ENCODE peak calls at places on chromosome 1, in eight cellular contexts. One of them, this sample, is unnamed.
A peak's percentile ranks its signal among the peaks of the same experiment; 100 is the strongest.

GRCh38 chr1:80054129-80054528 is 1047.6 kb upstream of the ADGRL4 start:
- DNase-seq in CD8-positive, alpha-beta T cell: no peak
- DNase-seq in fibroblast of the aortic adventitia: peak; percentile 49
- DNase-seq in K562: peak; percentile 21
- DNase-seq in kidney: no peak
- DNase-seq in fibroblast of villous mesenchyme: peak; percentile 18
- DNase-seq in aorta: no peak
- DNase-seq in coronary artery: no peak
- DNase-seq in this sample: peak; percentile 65

GRCh38 chr1:232047473-232047872 is 420.9 kb downstream of the DISC1 start:
- DNase-seq in kidney: no peak
- DNase-seq in coronary artery: no peak
- DNase-seq in K562: no peak
- DNase-seq in fibroblast of the aortic adventitia: no peak
- DNase-seq in CD8-positive, alpha-beta T cell: no peak
- DNase-seq in fibroblast of villous mesenchyme: no peak
- DNase-seq in aorta: no peak
- DNase-seq in this sample: no peak

GRCh38 chr1:93585059-93585966 is 96.3 kb downstream of the BCAR3 start:
- DNase-seq in aorta: peak; percentile 84
- DNase-seq in kidney: peak; percentile 97
- DNase-seq in fibroblast of the aortic adventitia: peak; percentile 74
- DNase-seq in K562: no peak
- DNase-seq in fibroblast of villous mesenchyme: no peak
- DNase-seq in CD8-positive, alpha-beta T cell: no peak
- DNase-seq in coronary artery: no peak
- DNase-seq in this sample: peak; percentile 76

GRCh38 chr1:43008106-43008424 is 49.4 kb upstream of the SLC2A1 start:
- DNase-seq in aorta: no peak
- DNase-seq in coronary artery: no peak
- DNase-seq in K562: no peak
- DNase-seq in fibroblast of the aortic adventitia: no peak
- DNase-seq in CD8-positive, alpha-beta T cell: no peak
- DNase-seq in fibroblast of villous mesenchyme: no peak
- DNase-seq in kidney: peak; percentile 72
- DNase-seq in this sample: no peak

GRCh38 chr1:170804419-170804818 is 130.9 kb upstream of the MROH9 start:
- DNase-seq in CD8-positive, alpha-beta T cell: no peak
- DNase-seq in aorta: no peak
- DNase-seq in K562: no peak
- DNase-seq in kidney: no peak
- DNase-seq in fibroblast of villous mesenchyme: no peak
- DNase-seq in fibroblast of the aortic adventitia: no peak
- DNase-seq in coronary artery: no peak
- DNase-seq in this sample: no peak

GRCh38 chr1:159930216-159930615 is 4.9 kb upstream of the TAGLN2 start:
- DNase-seq in fibroblast of the aortic adventitia: no peak
- DNase-seq in kidney: peak; percentile 77
- DNase-seq in coronary artery: no peak
- DNase-seq in K562: no peak
- DNase-seq in aorta: no peak
- DNase-seq in fibroblast of villous mesenchyme: no peak
- DNase-seq in CD8-positive, alpha-beta T cell: no peak
- DNase-seq in this sample: no peak

GRCh38 chr1:8540971-8541370 is 223.1 kb downstream of the SLC45A1 start:
- DNase-seq in CD8-positive, alpha-beta T cell: no peak
- DNase-seq in fibroblast of villous mesenchyme: peak; percentile 20
- DNase-seq in K562: no peak
- DNase-seq in kidney: no peak
- DNase-seq in aorta: no peak
- DNase-seq in fibroblast of the aortic adventitia: no peak
- DNase-seq in coronary artery: no peak
- DNase-seq in this sample: peak; percentile 44

GRCh38 chr1:26203642-26204318 is 13.4 kb downstream of the CATSPER4 start:
- DNase-seq in fibroblast of villous mesenchyme: no peak
- DNase-seq in K562: peak; percentile 43
- DNase-seq in fibroblast of the aortic adventitia: no peak
- DNase-seq in CD8-positive, alpha-beta T cell: no peak
- DNase-seq in aorta: no peak
- DNase-seq in coronary artery: no peak
- DNase-seq in kidney: no peak
- DNase-seq in this sample: no peak

GRCh38 chr1:30471307-30471706 is 252.1 kb downstream of the MATN1 start:
- DNase-seq in fibroblast of villous mesenchyme: no peak
- DNase-seq in aorta: no peak
- DNase-seq in fibroblast of the aortic adventitia: no peak
- DNase-seq in K562: no peak
- DNase-seq in kidney: no peak
- DNase-seq in CD8-positive, alpha-beta T cell: no peak
- DNase-seq in coronary artery: no peak
- DNase-seq in this sample: no peak

GRCh38 chr1:44377925-44378784 is 23.1 kb upstream of the ERI3 start:
- DNase-seq in K562: peak; percentile 72
- DNase-seq in coronary artery: no peak
- DNase-seq in fibroblast of the aortic adventitia: peak; percentile 65
- DNase-seq in fibroblast of villous mesenchyme: peak; percentile 59
- DNase-seq in CD8-positive, alpha-beta T cell: peak; percentile 51
- DNase-seq in kidney: no peak
- DNase-seq in aorta: no peak
- DNase-seq in this sample: peak; percentile 72

GRCh38 chr1:44524180-44524579 is 119.1 kb downstream of the RNF220 start:
- DNase-seq in coronary artery: no peak
- DNase-seq in K562: peak; percentile 31
- DNase-seq in CD8-positive, alpha-beta T cell: no peak
- DNase-seq in fibroblast of the aortic adventitia: no peak
- DNase-seq in fibroblast of villous mesenchyme: no peak
- DNase-seq in kidney: no peak
- DNase-seq in aorta: no peak
- DNase-seq in this sample: no peak

GRCh38 chr1:236282159-236282716 is 480 bp upstream of the ERO1B start:
- DNase-seq in fibroblast of the aortic adventitia: no peak
- DNase-seq in K562: no peak
- DNase-seq in coronary artery: no peak
- DNase-seq in aorta: no peak
- DNase-seq in CD8-positive, alpha-beta T cell: peak; percentile 46
- DNase-seq in fibroblast of villous mesenchyme: no peak
- DNase-seq in kidney: no peak
- DNase-seq in this sample: no peak

GRCh38 chr1:36155560-36156328 is at the start of gene MAP7D1:
- DNase-seq in fibroblast of the aortic adventitia: peak; percentile 79
- DNase-seq in kidney: peak; percentile 96
- DNase-seq in fibroblast of villous mesenchyme: peak; percentile 86
- DNase-seq in CD8-positive, alpha-beta T cell: peak; percentile 88
- DNase-seq in aorta: peak; percentile 96
- DNase-seq in coronary artery: peak; percentile 94
- DNase-seq in K562: peak; percentile 94
- DNase-seq in this sample: peak; percentile 79

GRCh38 chr1:115293899-115294298 is 44.1 kb downstream of the NGF start:
- DNase-seq in CD8-positive, alpha-beta T cell: no peak
- DNase-seq in fibroblast of villous mesenchyme: no peak
- DNase-seq in fibroblast of the aortic adventitia: no peak
- DNase-seq in coronary artery: no peak
- DNase-seq in kidney: no peak
- DNase-seq in aorta: no peak
- DNase-seq in K562: no peak
- DNase-seq in this sample: no peak

GRCh38 chr1:5949761-5950100 is 42.5 kb downstream of the NPHP4 start:
- DNase-seq in aorta: no peak
- DNase-seq in kidney: no peak
- DNase-seq in K562: no peak
- DNase-seq in CD8-positive, alpha-beta T cell: no peak
- DNase-seq in fibroblast of the aortic adventitia: no peak
- DNase-seq in fibroblast of villous mesenchyme: no peak
- DNase-seq in coronary artery: peak; percentile 35
- DNase-seq in this sample: no peak

GRCh38 chr1:180168786-180169640 is 14.3 kb downstream of the QSOX1 start:
- DNase-seq in coronary artery: no peak
- DNase-seq in fibroblast of villous mesenchyme: peak; percentile 44
- DNase-seq in kidney: no peak
- DNase-seq in fibroblast of the aortic adventitia: peak; percentile 27
- DNase-seq in aorta: no peak
- DNase-seq in CD8-positive, alpha-beta T cell: peak; percentile 24
- DNase-seq in K562: peak; percentile 70
- DNase-seq in this sample: peak; percentile 54

GRCh38 chr1:218666263-218666662 is 321.1 kb downstream of the TGFB2 start:
- DNase-seq in fibroblast of the aortic adventitia: no peak
- DNase-seq in aorta: no peak
- DNase-seq in K562: no peak
- DNase-seq in kidney: no peak
- DNase-seq in fibroblast of villous mesenchyme: no peak
- DNase-seq in coronary artery: no peak
- DNase-seq in CD8-positive, alpha-beta T cell: no peak
- DNase-seq in this sample: no peak
- H3K4me3 ChIP-seq in fibroblast of the aortic adventitia: no peak overlapping the region
- H3K4me3 ChIP-seq in aorta: no peak overlapping the region
- H3K4me3 ChIP-seq in K562: no peak overlapping the region
- H3K4me3 ChIP-seq in kidney: no peak overlapping the region
- H3K4me3 ChIP-seq in fibroblast of villous mesenchyme: no peak overlapping the region
- H3K4me3 ChIP-seq in coronary artery: no peak overlapping the region
- H3K4me3 ChIP-seq in CD8-positive, alpha-beta T cell: no peak overlapping the region
- H3K4me3 ChIP-seq in this sample: no peak overlapping the region

GRCh38 chr1:155598842-155599331 is 11.1 kb upstream of the MSTO1 start:
- DNase-seq in aorta: no peak
- DNase-seq in coronary artery: no peak
- DNase-seq in fibroblast of the aortic adventitia: peak; percentile 53
- DNase-seq in K562: peak; percentile 41
- DNase-seq in CD8-positive, alpha-beta T cell: no peak
- DNase-seq in fibroblast of villous mesenchyme: peak; percentile 65
- DNase-seq in kidney: no peak
- DNase-seq in this sample: peak; percentile 53
- H3K4me3 ChIP-seq in aorta: no peak overlapping the region
- H3K4me3 ChIP-seq in coronary artery: peak overlapping the region; percentile 20
- H3K4me3 ChIP-seq in fibroblast of the aortic adventitia: peak overlapping the region; percentile 18
- H3K4me3 ChIP-seq in K562: no peak overlapping the region
- H3K4me3 ChIP-seq in CD8-positive, alpha-beta T cell: peak overlapping the region; percentile 11
- H3K4me3 ChIP-seq in fibroblast of villous mesenchyme: peak overlapping the region; percentile 21
- H3K4me3 ChIP-seq in kidney: no peak overlapping the region
- H3K4me3 ChIP-seq in this sample: peak overlapping the region; percentile 2

GRCh38 chr1:152110860-152111514 is 4.3 kb downstream of the TCHH start:
- DNase-seq in fibroblast of the aortic adventitia: peak; percentile 48
- DNase-seq in CD8-positive, alpha-beta T cell: peak; percentile 9
- DNase-seq in fibroblast of villous mesenchyme: peak; percentile 28
- DNase-seq in kidney: peak; percentile 70
- DNase-seq in coronary artery: no peak
- DNase-seq in aorta: no peak
- DNase-seq in K562: no peak
- DNase-seq in this sample: peak; percentile 48
- H3K4me3 ChIP-seq in fibroblast of the aortic adventitia: peak overlapping the region; percentile 64
- H3K4me3 ChIP-seq in CD8-positive, alpha-beta T cell: peak overlapping the region; percentile 61
- H3K4me3 ChIP-seq in fibroblast of villous mesenchyme: peak overlapping the region; percentile 51
- H3K4me3 ChIP-seq in kidney: peak overlapping the region; percentile 55
- H3K4me3 ChIP-seq in coronary artery: peak overlapping the region; percentile 62
- H3K4me3 ChIP-seq in aorta: no peak overlapping the region
- H3K4me3 ChIP-seq in K562: no peak overlapping the region
- H3K4me3 ChIP-seq in this sample: peak overlapping the region; percentile 50

GRCh38 chr1:204685236-204686006 is at the start of gene LRRN2:
- DNase-seq in coronary artery: no peak
- DNase-seq in aorta: no peak
- DNase-seq in CD8-positive, alpha-beta T cell: no peak
- DNase-seq in fibroblast of villous mesenchyme: no peak
- DNase-seq in kidney: no peak
- DNase-seq in fibroblast of the aortic adventitia: no peak
- DNase-seq in K562: no peak
- DNase-seq in this sample: no peak
- H3K4me3 ChIP-seq in coronary artery: peak within 1 kb of the TSS; percentile 74
- H3K4me3 ChIP-seq in aorta: peak within 1 kb of the TSS; percentile 4
- H3K4me3 ChIP-seq in CD8-positive, alpha-beta T cell: no peak within 1 kb of the TSS
- H3K4me3 ChIP-seq in fibroblast of villous mesenchyme: no peak within 1 kb of the TSS
- H3K4me3 ChIP-seq in kidney: peak within 1 kb of the TSS; percentile 50
- H3K4me3 ChIP-seq in fibroblast of the aortic adventitia: peak within 1 kb of the TSS; percentile 17
- H3K4me3 ChIP-seq in K562: no peak within 1 kb of the TSS
- H3K4me3 ChIP-seq in this sample: no peak within 1 kb of the TSS

GRCh38 chr1:116711061-116711582 is 43.1 kb upstream of the CD2 start:
- DNase-seq in coronary artery: no peak
- DNase-seq in kidney: no peak
- DNase-seq in fibroblast of villous mesenchyme: no peak
- DNase-seq in fibroblast of the aortic adventitia: no peak
- DNase-seq in aorta: no peak
- DNase-seq in K562: no peak
- DNase-seq in CD8-positive, alpha-beta T cell: no peak
- DNase-seq in this sample: no peak
- H3K4me3 ChIP-seq in coronary artery: no peak overlapping the region
- H3K4me3 ChIP-seq in kidney: no peak overlapping the region
- H3K4me3 ChIP-seq in fibroblast of villous mesenchyme: no peak overlapping the region
- H3K4me3 ChIP-seq in fibroblast of the aortic adventitia: no peak overlapping the region
- H3K4me3 ChIP-seq in aorta: no peak overlapping the region
- H3K4me3 ChIP-seq in K562: no peak overlapping the region
- H3K4me3 ChIP-seq in CD8-positive, alpha-beta T cell: no peak overlapping the region
- H3K4me3 ChIP-seq in this sample: no peak overlapping the region

DNA sequence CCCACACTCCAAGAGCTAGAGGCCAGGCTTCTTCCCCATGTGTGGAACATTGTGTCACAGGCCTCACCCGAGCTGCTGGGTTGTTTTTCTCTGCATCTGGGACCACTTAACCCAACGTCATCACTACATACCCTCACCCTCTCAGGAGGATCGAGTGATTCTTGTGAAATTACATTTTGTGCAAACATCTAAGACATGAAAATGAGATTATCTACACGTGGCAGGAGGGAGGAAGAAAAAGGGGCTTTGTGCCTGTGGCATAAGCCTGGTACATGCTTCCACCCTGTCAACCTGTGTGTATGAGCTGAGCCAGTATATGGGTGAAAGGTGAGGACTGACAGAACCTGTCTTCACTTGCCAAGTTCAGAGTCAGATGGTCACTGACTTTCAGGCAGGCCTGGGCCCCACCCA is 1.6 kb downstream of the CPT2 start:
- DNase-seq in fibroblast of the aortic adventitia: peak; percentile 74
- DNase-seq in CD8-positive, alpha-beta T cell: no peak
- DNase-seq in K562: no peak
- DNase-seq in fibroblast of villous mesenchyme: peak; percentile 74
- DNase-seq in aorta: no peak
- DNase-seq in kidney: no peak
- DNase-seq in coronary artery: no peak
- DNase-seq in this sample: peak; percentile 26
- H3K4me3 ChIP-seq in fibroblast of the aortic adventitia: peak overlapping the region; percentile 75
- H3K4me3 ChIP-seq in CD8-positive, alpha-beta T cell: peak overlapping the region; percentile 79
- H3K4me3 ChIP-seq in K562: peak overlapping the region; percentile 94
- H3K4me3 ChIP-seq in fibroblast of villous mesenchyme: peak overlapping the region; percentile 91
- H3K4me3 ChIP-seq in aorta: no peak overlapping the region
- H3K4me3 ChIP-seq in kidney: peak overlapping the region; percentile 95
- H3K4me3 ChIP-seq in coronary artery: peak overlapping the region; percentile 98
- H3K4me3 ChIP-seq in this sample: no peak overlapping the region

GRCh38 chr1:200226268-200226968 is 183.4 kb downstream of the ZNF281 start:
- DNase-seq in fibroblast of the aortic adventitia: peak; percentile 45
- DNase-seq in kidney: no peak
- DNase-seq in CD8-positive, alpha-beta T cell: no peak
- DNase-seq in coronary artery: no peak
- DNase-seq in K562: peak; percentile 81
- DNase-seq in fibroblast of villous mesenchyme: peak; percentile 13
- DNase-seq in aorta: no peak
- DNase-seq in this sample: peak; percentile 5
- H3K4me3 ChIP-seq in fibroblast of the aortic adventitia: no peak overlapping the region
- H3K4me3 ChIP-seq in kidney: no peak overlapping the region
- H3K4me3 ChIP-seq in CD8-positive, alpha-beta T cell: no peak overlapping the region
- H3K4me3 ChIP-seq in coronary artery: no peak overlapping the region
- H3K4me3 ChIP-seq in K562: no peak overlapping the region
- H3K4me3 ChIP-seq in fibroblast of villous mesenchyme: no peak overlapping the region
- H3K4me3 ChIP-seq in aorta: no peak overlapping the region
- H3K4me3 ChIP-seq in this sample: no peak overlapping the region

GRCh38 chr1:52238887-52239707 is 97.2 kb downstream of the ZFYVE9 start:
- DNase-seq in aorta: no peak
- DNase-seq in fibroblast of the aortic adventitia: peak; percentile 39
- DNase-seq in fibroblast of villous mesenchyme: peak; percentile 55
- DNase-seq in K562: no peak
- DNase-seq in coronary artery: no peak
- DNase-seq in kidney: no peak
- DNase-seq in CD8-positive, alpha-beta T cell: no peak
- DNase-seq in this sample: peak; percentile 21
- H3K4me3 ChIP-seq in aorta: no peak overlapping the region
- H3K4me3 ChIP-seq in fibroblast of the aortic adventitia: no peak overlapping the region
- H3K4me3 ChIP-seq in fibroblast of villous mesenchyme: no peak overlapping the region
- H3K4me3 ChIP-seq in K562: no peak overlapping the region
- H3K4me3 ChIP-seq in coronary artery: no peak overlapping the region
- H3K4me3 ChIP-seq in kidney: no peak overlapping the region
- H3K4me3 ChIP-seq in CD8-positive, alpha-beta T cell: no peak overlapping the region
- H3K4me3 ChIP-seq in this sample: no peak overlapping the region

GRCh38 chr1:200406161-200406797 is 3.6 kb downstream of the ZNF281 start:
- DNase-seq in fibroblast of villous mesenchyme: no peak
- DNase-seq in CD8-positive, alpha-beta T cell: no peak
- DNase-seq in K562: no peak
- DNase-seq in kidney: no peak
- DNase-seq in aorta: no peak
- DNase-seq in coronary artery: no peak
- DNase-seq in fibroblast of the aortic adventitia: no peak
- DNase-seq in this sample: no peak
- H3K4me3 ChIP-seq in fibroblast of villous mesenchyme: peak overlapping the region; percentile 2
- H3K4me3 ChIP-seq in CD8-positive, alpha-beta T cell: no peak overlapping the region
- H3K4me3 ChIP-seq in K562: no peak overlapping the region
- H3K4me3 ChIP-seq in kidney: no peak overlapping the region
- H3K4me3 ChIP-seq in aorta: no peak overlapping the region
- H3K4me3 ChIP-seq in coronary artery: no peak overlapping the region
- H3K4me3 ChIP-seq in fibroblast of the aortic adventitia: no peak overlapping the region
- H3K4me3 ChIP-seq in this sample: no peak overlapping the region

This sample was measured in fibroblast of pulmonary artery.